ENCODE peak calls at places on chromosomes 6 and 20, in seven cellular contexts. One of them, this sample, is unnamed.

GRCh38 chr6:75409928-75410327 is 83.7 kb downstream of the FILIP1 start:
- DNase-seq in SK-N-SH: no peak
- DNase-seq in OCI-LY7: no peak
- DNase-seq in GM23248: peak
- DNase-seq in HCT116: no peak
- DNase-seq in GM23338: no peak
- DNase-seq in PC-3: no peak
- DNase-seq in this sample: no peak

GRCh38 chr20:24519476-24519875 is 50.0 kb downstream of the SYNDIG1 start:
- DNase-seq in OCI-LY7: no peak
- DNase-seq in SK-N-SH: no peak
- DNase-seq in HCT116: no peak
- DNase-seq in GM23248: no peak
- DNase-seq in GM23338: no peak
- DNase-seq in PC-3: no peak
- DNase-seq in this sample: no peak

GRCh38 chr6:11537229-11538048 is at the start of gene TMEM170B:
- DNase-seq in SK-N-SH: peak
- DNase-seq in PC-3: peak
- DNase-seq in HCT116: peak
- DNase-seq in GM23338: peak
- DNase-seq in GM23248: peak
- DNase-seq in OCI-LY7: peak
- DNase-seq in this sample: peak

GRCh38 chr6:17001188-17001587 is 100.7 kb upstream of the STMND1 start:
- DNase-seq in OCI-LY7: no peak
- DNase-seq in SK-N-SH: no peak
- DNase-seq in HCT116: no peak
- DNase-seq in GM23248: peak
- DNase-seq in GM23338: no peak
- DNase-seq in PC-3: peak
- DNase-seq in this sample: no peak

GRCh38 chr20:57622579-57623381 is 2.6 kb upstream of the ZBP1 start:
- DNase-seq in GM23248: peak
- DNase-seq in PC-3: peak
- DNase-seq in HCT116: peak
- DNase-seq in SK-N-SH: peak
- DNase-seq in GM23338: peak
- DNase-seq in OCI-LY7: peak
- DNase-seq in this sample: peak

GRCh38 chr20:3093861-3094361 is 9.4 kb upstream of the AVP start:
- DNase-seq in HCT116: no peak
- DNase-seq in PC-3: no peak
- DNase-seq in GM23248: no peak
- DNase-seq in GM23338: no peak
- DNase-seq in OCI-LY7: no peak
- DNase-seq in SK-N-SH: no peak
- DNase-seq in this sample: no peak

GRCh38 chr6:27836783-27837635 is 75.2 kb downstream of the OR2B2 start:
- DNase-seq in SK-N-SH: peak
- DNase-seq in GM23248: peak
- DNase-seq in OCI-LY7: peak
- DNase-seq in HCT116: peak
- DNase-seq in PC-3: peak
- DNase-seq in GM23338: peak
- DNase-seq in this sample: peak

GRCh38 chr6:41568585-41569384 is 22.6 kb downstream of the FOXP4 start:
- DNase-seq in SK-N-SH: no peak
- DNase-seq in GM23338: no peak
- DNase-seq in PC-3: no peak
- DNase-seq in OCI-LY7: no peak
- DNase-seq in GM23248: no peak
- DNase-seq in HCT116: no peak
- DNase-seq in this sample: no peak

GRCh38 chr6:106334646-106335448 is 9.3 kb upstream of the ATG5 start:
- DNase-seq in OCI-LY7: peak
- DNase-seq in SK-N-SH: peak
- DNase-seq in PC-3: peak
- DNase-seq in GM23338: peak
- DNase-seq in HCT116: peak
- DNase-seq in GM23248: peak
- DNase-seq in this sample: peak

GRCh38 chr6:158270389-158271127 is 41.7 kb upstream of the TULP4 start:
- DNase-seq in SK-N-SH: no peak
- DNase-seq in HCT116: no peak
- DNase-seq in GM23248: no peak
- DNase-seq in PC-3: no peak
- DNase-seq in OCI-LY7: no peak
- DNase-seq in GM23338: no peak
- DNase-seq in this sample: no peak

GRCh38 chr6:65557224-65557623 is 149.8 kb downstream of the EYS start:
- DNase-seq in SK-N-SH: no peak
- DNase-seq in GM23248: no peak
- DNase-seq in HCT116: no peak
- DNase-seq in OCI-LY7: no peak
- DNase-seq in PC-3: no peak
- DNase-seq in GM23338: no peak
- DNase-seq in this sample: no peak

GRCh38 chr20:25025091-25025861 is 32.7 kb downstream of the ACSS1 start:
- DNase-seq in HCT116: no peak
- DNase-seq in PC-3: no peak
- DNase-seq in GM23248: no peak
- DNase-seq in OCI-LY7: no peak
- DNase-seq in SK-N-SH: no peak
- DNase-seq in GM23338: no peak
- DNase-seq in this sample: no peak

GRCh38 chr6:54238407-54238806 is 69.8 kb upstream of the TINAG start:
- DNase-seq in OCI-LY7: no peak
- DNase-seq in HCT116: no peak
- DNase-seq in PC-3: peak
- DNase-seq in SK-N-SH: no peak
- DNase-seq in GM23248: peak
- DNase-seq in GM23338: no peak
- DNase-seq in this sample: peak

GRCh38 chr20:39661833-39662232 is 699.7 kb downstream of the DHX35 start:
- DNase-seq in GM23338: no peak
- DNase-seq in SK-N-SH: no peak
- DNase-seq in OCI-LY7: no peak
- DNase-seq in PC-3: no peak
- DNase-seq in HCT116: no peak
- DNase-seq in GM23248: peak
- DNase-seq in this sample: peak

GRCh38 chr20:41030536-41031242 is 2.1 kb downstream of the TOP1 start:
- DNase-seq in GM23248: peak
- DNase-seq in OCI-LY7: no peak
- DNase-seq in GM23338: no peak
- DNase-seq in PC-3: peak
- DNase-seq in HCT116: no peak
- DNase-seq in SK-N-SH: no peak
- DNase-seq in this sample: no peak
- TF ChIP-seq EZH2phosphoT487 in GM23248: no peak
- TF ChIP-seq EZH2phosphoT487 in OCI-LY7: no peak
- TF ChIP-seq EZH2phosphoT487 in GM23338: no peak
- TF ChIP-seq EZH2phosphoT487 in PC-3: no peak
- TF ChIP-seq EZH2phosphoT487 in HCT116: no peak
- TF ChIP-seq EZH2phosphoT487 in SK-N-SH: no peak
- TF ChIP-seq EZH2phosphoT487 in this sample: no peak

GRCh38 chr20:12976720-12977633 is 31.8 kb upstream of the SPTLC3 start:
- DNase-seq in GM23338: no peak
- DNase-seq in OCI-LY7: no peak
- DNase-seq in GM23248: no peak
- DNase-seq in HCT116: no peak
- DNase-seq in SK-N-SH: no peak
- DNase-seq in PC-3: no peak
- DNase-seq in this sample: no peak

GRCh38 chr20:12970372-12970821 is 38.4 kb upstream of the SPTLC3 start:
- DNase-seq in GM23248: peak
- DNase-seq in OCI-LY7: peak
- DNase-seq in HCT116: no peak
- DNase-seq in PC-3: peak
- DNase-seq in SK-N-SH: no peak
- DNase-seq in GM23338: peak
- DNase-seq in this sample: peak

GRCh38 chr20:12977634-12978394 is 31.0 kb upstream of the SPTLC3 start:
- DNase-seq in SK-N-SH: no peak
- DNase-seq in GM23338: no peak
- DNase-seq in GM23248: no peak
- DNase-seq in HCT116: no peak
- DNase-seq in PC-3: no peak
- DNase-seq in OCI-LY7: no peak
- DNase-seq in this sample: no peak

GRCh38 chr20:12978613-12979495 is 29.9 kb upstream of the SPTLC3 start:
- DNase-seq in HCT116: no peak
- DNase-seq in GM23248: no peak
- DNase-seq in PC-3: no peak
- DNase-seq in OCI-LY7: no peak
- DNase-seq in GM23338: no peak
- DNase-seq in SK-N-SH: no peak
- DNase-seq in this sample: no peak

GRCh38 chr20:12975833-12976608 is 32.8 kb upstream of the SPTLC3 start:
- DNase-seq in PC-3: no peak
- DNase-seq in SK-N-SH: no peak
- DNase-seq in OCI-LY7: no peak
- DNase-seq in GM23248: no peak
- DNase-seq in HCT116: no peak
- DNase-seq in GM23338: no peak
- DNase-seq in this sample: no peak
- TF ChIP-seq EZH2phosphoT487 in PC-3: no peak
- TF ChIP-seq EZH2phosphoT487 in SK-N-SH: no peak
- TF ChIP-seq EZH2phosphoT487 in OCI-LY7: no peak
- TF ChIP-seq EZH2phosphoT487 in GM23248: no peak
- TF ChIP-seq EZH2phosphoT487 in HCT116: no peak
- TF ChIP-seq EZH2phosphoT487 in GM23338: no peak
- TF ChIP-seq EZH2phosphoT487 in this sample: no peak

DNA sequence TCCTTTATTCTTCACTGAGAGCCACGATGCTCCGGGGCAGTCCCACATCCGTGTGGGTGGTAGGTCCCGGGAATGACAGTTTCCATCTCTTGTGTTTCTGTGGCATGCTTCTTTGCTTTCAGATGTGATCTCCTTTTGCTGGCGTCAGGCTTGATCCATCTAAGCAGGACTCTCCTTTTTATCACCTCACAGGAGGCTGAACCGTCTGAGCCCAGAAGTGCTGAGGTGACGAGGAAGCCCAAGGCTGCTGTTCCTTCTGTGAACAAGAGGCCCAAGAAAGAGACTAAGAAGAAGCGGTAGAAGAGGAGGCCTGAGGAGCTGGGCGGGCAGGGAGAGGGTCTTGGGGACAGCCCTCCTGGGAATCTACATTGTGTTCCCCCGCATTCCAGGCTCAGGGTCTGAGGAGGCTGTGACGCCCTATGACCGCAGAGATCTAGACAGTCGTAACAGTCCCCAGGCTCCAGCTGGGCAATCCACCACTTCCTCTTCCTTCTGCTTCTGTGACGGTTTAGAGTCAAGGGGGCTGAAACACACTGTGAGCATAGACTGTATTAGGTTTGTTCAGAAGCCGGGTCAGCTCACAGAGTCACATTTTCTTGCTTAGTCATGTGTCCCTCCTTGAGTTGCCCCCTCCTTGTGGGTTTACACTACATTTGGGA is 26.8 kb downstream of the MANBAL start:
- DNase-seq in SK-N-SH: no peak
- DNase-seq in PC-3: no peak
- DNase-seq in GM23248: no peak
- DNase-seq in HCT116: no peak
- DNase-seq in OCI-LY7: peak
- DNase-seq in GM23338: no peak
- DNase-seq in this sample: no peak
- TF ChIP-seq EZH2phosphoT487 in SK-N-SH: no peak
- TF ChIP-seq EZH2phosphoT487 in PC-3: no peak
- TF ChIP-seq EZH2phosphoT487 in GM23248: no peak
- TF ChIP-seq EZH2phosphoT487 in HCT116: no peak
- TF ChIP-seq EZH2phosphoT487 in OCI-LY7: no peak
- TF ChIP-seq EZH2phosphoT487 in GM23338: no peak
- TF ChIP-seq EZH2phosphoT487 in this sample: no peak

GRCh38 chr6:15370730-15371129 is 124.9 kb downstream of the JARID2 start:
- DNase-seq in GM23338: no peak
- DNase-seq in HCT116: no peak
- DNase-seq in SK-N-SH: no peak
- DNase-seq in OCI-LY7: no peak
- DNase-seq in GM23248: no peak
- DNase-seq in PC-3: no peak
- DNase-seq in this sample: no peak

GRCh38 chr6:15369838-15370237 is 124.0 kb downstream of the JARID2 start:
- DNase-seq in OCI-LY7: no peak
- DNase-seq in HCT116: no peak
- DNase-seq in SK-N-SH: no peak
- DNase-seq in PC-3: no peak
- DNase-seq in GM23338: no peak
- DNase-seq in GM23248: peak
- DNase-seq in this sample: no peak

GRCh38 chr6:15366879-15367278 is 121.0 kb downstream of the JARID2 start:
- DNase-seq in OCI-LY7: no peak
- DNase-seq in PC-3: no peak
- DNase-seq in SK-N-SH: no peak
- DNase-seq in HCT116: no peak
- DNase-seq in GM23338: no peak
- DNase-seq in GM23248: no peak
- DNase-seq in this sample: no peak

GRCh38 chr6:15368186-15368585 is 122.3 kb downstream of the JARID2 start:
- DNase-seq in GM23248: peak
- DNase-seq in PC-3: no peak
- DNase-seq in HCT116: no peak
- DNase-seq in SK-N-SH: no peak
- DNase-seq in GM23338: no peak
- DNase-seq in OCI-LY7: no peak
- DNase-seq in this sample: no peak

GRCh38 chr6:15368873-15369272 is 123.0 kb downstream of the JARID2 start:
- DNase-seq in HCT116: no peak
- DNase-seq in PC-3: no peak
- DNase-seq in GM23248: no peak
- DNase-seq in OCI-LY7: no peak
- DNase-seq in GM23338: no peak
- DNase-seq in SK-N-SH: no peak
- DNase-seq in this sample: no peak
- TF ChIP-seq EZH2phosphoT487 in HCT116: no peak
- TF ChIP-seq EZH2phosphoT487 in PC-3: no peak
- TF ChIP-seq EZH2phosphoT487 in GM23248: no peak
- TF ChIP-seq EZH2phosphoT487 in OCI-LY7: no peak
- TF ChIP-seq EZH2phosphoT487 in GM23338: no peak
- TF ChIP-seq EZH2phosphoT487 in SK-N-SH: no peak
- TF ChIP-seq EZH2phosphoT487 in this sample: no peak

GRCh38 chr6:110217255-110217654 is 37.0 kb downstream of the CDC40 start:
- DNase-seq in PC-3: no peak
- DNase-seq in GM23248: peak
- DNase-seq in HCT116: no peak
- DNase-seq in OCI-LY7: no peak
- DNase-seq in SK-N-SH: no peak
- DNase-seq in GM23338: peak
- DNase-seq in this sample: no peak
- TF ChIP-seq EZH2phosphoT487 in PC-3: no peak
- TF ChIP-seq EZH2phosphoT487 in GM23248: no peak
- TF ChIP-seq EZH2phosphoT487 in HCT116: no peak
- TF ChIP-seq EZH2phosphoT487 in OCI-LY7: no peak
- TF ChIP-seq EZH2phosphoT487 in SK-N-SH: no peak
- TF ChIP-seq EZH2phosphoT487 in GM23338: no peak
- TF ChIP-seq EZH2phosphoT487 in this sample: no peak

GRCh38 chr6:47437592-47437991 is 40.0 kb upstream of the CD2AP start:
- DNase-seq in OCI-LY7: peak
- DNase-seq in PC-3: no peak
- DNase-seq in SK-N-SH: no peak
- DNase-seq in HCT116: no peak
- DNase-seq in GM23248: no peak
- DNase-seq in GM23338: no peak
- DNase-seq in this sample: no peak
- TF ChIP-seq EZH2phosphoT487 in OCI-LY7: no peak
- TF ChIP-seq EZH2phosphoT487 in PC-3: no peak
- TF ChIP-seq EZH2phosphoT487 in SK-N-SH: no peak
- TF ChIP-seq EZH2phosphoT487 in HCT116: no peak
- TF ChIP-seq EZH2phosphoT487 in GM23248: no peak
- TF ChIP-seq EZH2phosphoT487 in GM23338: no peak
- TF ChIP-seq EZH2phosphoT487 in this sample: no peak